ENCODE peak calls at places on chromosomes 4 and X, in four cellular contexts. Y is ascending aorta, M is fibroblast of lung, R is left lung. P is an unnamed sample.

GRCh38 chr4:107018336-107018735 is 17.8 kb downstream of the DKK2 start:
- DNase-seq in R (no peak), M (no peak), Y (no peak), P (no peak)

GRCh38 chrX:17595456-17596035 is 141.7 kb upstream of the SCML1 start:
- DNase-seq in M (peak; percentile 52), R (no peak), Y (no peak), P (no peak)

GRCh38 chrX:76253432-76253831 is 80.6 kb downstream of the PBDC1 start:
- DNase-seq in R (no peak), Y (no peak), M (peak; percentile 67), P (peak; percentile 20)

GRCh38 chr4:176433983-176434382 is 114.2 kb downstream of the SPCS3 start:
- DNase-seq in R (no peak), M (no peak), Y (no peak), P (no peak)

GRCh38 chr4:177322881-177323280 is 13.2 kb downstream of the NEIL3 start:
- DNase-seq in Y (no peak), R (no peak), M (no peak), P (no peak)

GRCh38 chr4:106496066-106496465 is 127.5 kb upstream of the GIMD1 start:
- DNase-seq in R (no peak), M (no peak), Y (no peak), P (no peak)

GRCh38 chr4:13322681-13323101 is 161.4 kb downstream of the RAB28 start:
- DNase-seq in Y (no peak), M (peak; percentile 55), R (no peak), P (no peak)

GRCh38 chrX:103674531-103675454 is 11.7 kb downstream of the MORF4L2 start:
- DNase-seq in R (no peak), Y (no peak), M (no peak), P (no peak)

GRCh38 chr4:25310066-25310824 is 2.3 kb upstream of the ZCCHC4 start:
- DNase-seq in M (no peak), Y (no peak), R (no peak), P (no peak)

GRCh38 chr4:121711263-121712000 is 14.7 kb upstream of the ANXA5 start:
- DNase-seq in M (peak; percentile 96), R (peak; percentile 84), Y (peak; percentile 93), P (peak; percentile 84)

GRCh38 chrX:29233592-29234179 is 646.4 kb downstream of the IL1RAPL1 start:
- DNase-seq in Y (no peak), R (peak; percentile 41), M (no peak), P (no peak)

GRCh38 chrX:53704854-53705253 is 18.3 kb upstream of the HUWE1 start:
- DNase-seq in M (no peak), R (no peak), Y (no peak), P (no peak)

GRCh38 chr4:84496356-84497219 is 2.5 kb downstream of the NKX6-1 start:
- DNase-seq in M (no peak), R (no peak), Y (no peak), P (peak; percentile 58)

GRCh38 chr4:66906314-66906713 is 639.0 kb downstream of the CENPC start:
- DNase-seq in Y (no peak), R (no peak), M (no peak), P (no peak)

GRCh38 chr4:2942037-2942531 is 21.1 kb downstream of the NOP14 start:
- DNase-seq in Y (no peak), M (no peak), R (no peak), P (no peak)

GRCh38 chr4:89263265-89263664 is 44.3 kb downstream of the GPRIN3 start:
- DNase-seq in Y (no peak), R (no peak), M (no peak), P (no peak)

GRCh38 chrX:72272868-72273267 is 4.2 kb downstream of the RPS4X start:
- DNase-seq in Y (no peak), M (no peak), R (no peak), P (no peak)

GRCh38 chr4:122732329-122733026 is at the start of gene BBS12:
- DNase-seq in M (peak; percentile 99), R (peak; percentile 99), Y (peak; percentile 100), P (peak; percentile 97)
- TF ChIP-seq CTCF in M (peak; percentile 22), R (no peak), Y (peak; percentile 46), P (peak; percentile 41)

DNA sequence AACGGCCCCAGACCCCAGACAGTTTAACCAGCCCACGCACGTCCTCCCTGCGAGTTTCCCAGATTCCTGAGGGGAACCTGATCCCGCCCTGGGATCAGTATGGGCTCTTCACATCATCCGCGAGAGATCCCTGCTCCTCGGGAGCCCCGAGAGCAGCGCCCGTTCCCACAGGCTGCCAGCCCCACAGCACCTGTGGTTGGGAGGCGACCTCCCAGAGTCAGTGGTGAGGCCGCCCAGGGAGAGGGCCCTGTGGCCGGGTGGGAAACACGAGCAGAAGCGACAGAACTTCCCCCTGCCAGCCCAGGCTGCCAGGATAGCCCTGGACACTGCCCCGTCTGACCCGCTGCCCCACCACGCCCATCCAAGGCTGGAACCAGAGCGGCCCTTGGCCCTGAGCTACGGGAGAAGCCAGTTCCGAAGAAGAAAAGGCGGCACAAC is 32.8 kb downstream of the TSC22D3 start:
- DNase-seq in M (no peak), Y (no peak), R (no peak), P (no peak)
- H3K4me1 ChIP-seq in M (peaks cover 5% of the 10 kb centered on the region), Y (peaks cover 34% of the 10 kb centered on the region), R (peaks cover 16% of the 10 kb centered on the region), P (peaks cover 3% of the 10 kb centered on the region)

DNA sequence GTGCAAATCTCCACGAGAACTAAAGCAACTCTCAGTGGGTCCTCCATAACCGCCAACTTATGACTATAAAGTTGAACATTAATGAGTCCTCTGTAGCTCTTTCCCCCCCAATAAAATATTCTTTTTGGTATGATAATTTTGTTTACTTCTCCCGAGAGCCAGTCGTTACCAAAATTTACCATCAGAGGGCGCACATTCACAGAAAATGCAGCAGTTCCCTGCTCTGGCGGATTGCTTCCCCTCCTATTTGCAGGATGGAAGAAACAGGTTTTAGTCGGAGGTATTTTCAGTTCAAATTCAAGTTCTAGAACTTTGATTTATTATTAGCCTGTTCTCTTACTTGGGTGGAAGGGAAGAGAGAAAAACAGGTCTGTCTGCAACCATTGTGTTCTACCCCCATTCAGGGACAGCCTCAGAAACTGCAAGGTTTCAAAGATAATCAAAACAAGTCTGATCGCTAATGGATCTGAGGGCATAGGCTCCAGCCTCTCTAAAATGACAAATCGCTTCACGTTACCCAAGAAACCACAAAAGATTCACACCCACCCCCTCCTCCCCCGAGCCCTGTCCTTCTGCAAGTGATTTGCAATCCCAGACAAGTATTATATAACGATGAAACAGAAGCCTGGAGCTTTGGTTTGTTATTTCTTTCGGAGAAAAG is 263.7 kb upstream of the RPS6KA3 start:
- DNase-seq in R (peak; percentile 36), Y (peak; percentile 72), M (peak; percentile 71), P (peak; percentile 54)
- H3K4me3 ChIP-seq in R (no peak overlapping the region), Y (no peak overlapping the region), M (peak overlapping the region; percentile 56), P (peak overlapping the region; percentile 59)

GRCh38 chr4:149999485-150000074 is 78.7 kb upstream of the DCLK2 start:
- DNase-seq in M (peak; percentile 87), R (no peak), Y (no peak), P (peak; percentile 57)
- TF ChIP-seq CTCF in M (peak; percentile 82), R (peak; percentile 11), Y (peak; percentile 85), P (peak; percentile 88)

GRCh38 chr4:1777822-1778641 is 15.1 kb upstream of the FGFR3 start:
- DNase-seq in R (no peak), M (no peak), Y (no peak), P (no peak)
- H3K4me1 ChIP-seq in R (no peaks in the 10 kb centered on the region), M (no peaks in the 10 kb centered on the region), Y (no peaks in the 10 kb centered on the region), P (peaks cover 12% of the 10 kb centered on the region)

DNA sequence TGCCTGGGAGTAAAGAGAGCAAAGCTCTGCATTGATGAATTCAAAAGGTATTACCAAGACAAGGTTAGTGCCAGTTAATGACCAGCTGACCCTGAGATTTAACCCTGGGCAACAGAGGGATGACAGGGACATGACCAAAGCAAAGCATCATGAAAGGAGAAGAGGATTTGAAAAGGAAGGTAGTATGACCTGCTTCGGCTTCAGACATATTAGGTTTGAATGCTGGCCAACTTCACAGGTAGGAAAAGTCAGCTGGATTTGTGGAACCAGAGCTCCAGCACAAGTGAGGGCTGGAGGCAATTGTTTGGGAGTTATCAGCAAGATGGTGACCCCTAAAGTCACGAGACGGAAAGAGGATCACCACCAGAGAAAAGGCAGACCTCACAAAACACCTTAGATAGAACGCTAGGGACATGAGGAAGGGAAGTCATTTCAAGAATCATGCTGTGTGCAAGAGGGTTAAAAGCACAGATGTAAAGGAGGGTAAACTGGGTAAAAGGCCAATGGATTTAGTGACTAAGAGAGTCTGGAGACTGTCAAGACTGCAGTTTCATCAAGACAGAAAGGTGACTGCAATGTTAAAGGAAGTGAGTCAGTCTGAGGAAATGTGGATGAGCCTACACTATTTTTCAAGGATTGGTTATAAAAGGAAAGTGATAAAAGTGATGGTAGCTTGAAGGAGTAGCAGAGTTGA is 45.6 kb downstream of the SH3RF1 start:
- DNase-seq in M (peak; percentile 94), R (no peak), Y (no peak), P (no peak)
- H3K4me3 ChIP-seq in M (no peak overlapping the region), R (no peak overlapping the region), Y (no peak overlapping the region), P (no peak overlapping the region)

DNA sequence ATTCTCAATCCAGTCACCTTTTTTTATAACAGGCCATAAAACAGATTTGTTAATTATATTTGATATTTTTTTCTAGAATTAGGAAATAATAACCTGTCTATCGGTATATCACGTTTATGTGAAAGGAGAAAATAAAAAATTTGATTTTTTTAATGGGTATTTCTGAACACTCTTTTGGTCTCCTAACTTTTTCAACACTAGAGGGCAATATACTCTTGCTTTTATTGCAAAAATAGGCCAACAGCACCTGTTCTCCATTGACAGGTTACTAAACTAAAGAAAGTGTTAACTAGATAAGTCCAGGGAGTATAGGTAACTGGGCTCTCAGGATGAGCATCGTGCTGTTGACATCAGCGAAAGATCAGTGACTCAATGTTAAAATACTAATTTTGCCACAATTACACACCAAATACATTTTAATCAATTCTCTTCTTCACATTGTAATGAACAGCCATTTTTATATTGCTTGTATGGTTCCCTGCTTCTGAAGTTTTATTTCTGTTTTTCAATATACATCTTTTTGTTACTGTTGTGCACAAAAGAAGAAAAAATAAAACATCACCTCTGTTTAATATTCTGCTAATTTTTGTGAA is 22.8 kb downstream of the NDST4 start:
- DNase-seq in M (peak; percentile 25), R (no peak), Y (no peak), P (no peak)
- TF ChIP-seq CTCF in M (peak; percentile 37), R (peak; percentile 13), Y (peak; percentile 43), P (peak; percentile 61)

GRCh38 chr4:128600410-128600809 is 209.1 kb upstream of the JADE1 start:
- DNase-seq in R (no peak), Y (no peak), M (peak; percentile 61), P (no peak)
- H3K4me1 ChIP-seq in R (peaks cover 15% of the 10 kb centered on the region), Y (peaks cover 20% of the 10 kb centered on the region), M (peaks cover 26% of the 10 kb centered on the region), P (peaks cover 10% of the 10 kb centered on the region)

P was measured in BE2C.